ENCODE peak calls at places on chromosome X, in seven cellular contexts. U, W, I, R, O, Y and N are unnamed samples.

GRCh38 chrX:138885886-138886285 is 174.4 kb upstream of the FGF13 start:
- DNase-seq in I (no peak), U (no peak), Y (no peak), R (no peak), W (no peak), O (no peak), N (no peak)

GRCh38 chrX:135383249-135383648 is 38.5 kb upstream of the SMIM10L2A start:
- DNase-seq in R (no peak), U (no peak), W (no peak), I (no peak), O (no peak), Y (no peak), N (no peak)

GRCh38 chrX:58044130-58044529 is 133.9 kb upstream of the ZXDA start:
- DNase-seq in R (no peak), O (no peak), W (no peak), U (no peak), I (no peak), Y (no peak), N (no peak)

GRCh38 chrX:100615015-100615414 is 21.6 kb downstream of the TSPAN6 start:
- DNase-seq in R (no peak), I (peak; percentile 74), U (no peak), Y (no peak), W (peak; percentile 43), O (no peak), N (no peak)

GRCh38 chrX:38701073-38701472 is 100.2 kb upstream of the MID1IP1 start:
- DNase-seq in O (no peak), U (no peak), Y (no peak), W (no peak), I (no peak), R (no peak), N (no peak)

GRCh38 chrX:100435726-100436125 is 25.7 kb upstream of the PCDH19 start:
- DNase-seq in O (no peak), U (no peak), R (no peak), Y (no peak), I (no peak), W (no peak), N (no peak)

GRCh38 chrX:118724775-118725174 is 2.6 kb upstream of the IL13RA1 start:
- DNase-seq in O (no peak), I (no peak), Y (no peak), U (no peak), W (peak; percentile 31), R (no peak), N (no peak)

GRCh38 chrX:115297189-115297588 is 7.7 kb downstream of the LUZP4 start:
- DNase-seq in I (no peak), W (no peak), R (no peak), O (no peak), U (no peak), Y (no peak), N (no peak)